ENCODE peak calls at places on chromosomes 12 and 14, in seven cellular contexts. B is heart right ventricle, R is dorsolateral prefrontal cortex, V is prostate gland, U is AG04450, J is esophagus muscularis mucosa, A is tibial artery. E is an unnamed sample.
A peak's percentile ranks its signal among the peaks of the same experiment; 100 is the strongest.

GRCh38 chr12:1581973-1582708 is 12.2 kb downstream of the FBXL14 start:
- DNase-seq in A (no peak), J (no peak), U (no peak), R (no peak), V (no peak), B (no peak), E (no peak)

GRCh38 chr12:131375261-131375971 is 335.5 kb upstream of the SFSWAP start:
- DNase-seq in B (no peak), V (no peak), A (no peak), U (no peak), J (no peak), R (no peak), E (no peak)

GRCh38 chr14:59254911-59255545 is 66.6 kb downstream of the DAAM1 start:
- DNase-seq in J (no peak), A (peak; percentile 77), B (peak; percentile 58), R (no peak), U (no peak), V (no peak), E (no peak)

GRCh38 chr14:68932219-68932618 is 46.9 kb downstream of the ACTN1 start:
- DNase-seq in U (peak; percentile 59), B (no peak), J (no peak), A (no peak), R (no peak), V (no peak), E (no peak)

GRCh38 chr12:16389594-16389993 is 42.1 kb downstream of the MGST1 start:
- DNase-seq in U (peak; percentile 59), J (no peak), V (no peak), R (no peak), B (no peak), A (no peak), E (peak; percentile 28)

GRCh38 chr12:76921891-76922664 is 43.3 kb upstream of the CSRP2 start:
- DNase-seq in R (no peak), V (no peak), J (no peak), A (no peak), B (no peak), U (no peak), E (no peak)

GRCh38 chr12:13443498-13443897 is 247.0 kb downstream of the EMP1 start:
- DNase-seq in A (peak; percentile 56), R (no peak), J (peak; percentile 90), U (no peak), B (peak; percentile 52), V (no peak), E (no peak)

GRCh38 chr14:98138666-98139065 is 1133.3 kb downstream of the BCL11B start:
- DNase-seq in R (no peak), B (no peak), U (no peak), J (peak; percentile 24), A (no peak), V (peak; percentile 41), E (no peak)

GRCh38 chr14:76844223-76844622 is 18.0 kb downstream of the LRRC74A start:
- DNase-seq in B (peak; percentile 88), U (no peak), R (no peak), A (peak; percentile 62), V (no peak), J (no peak), E (no peak)

GRCh38 chr14:74508292-74508731 is 14.7 kb downstream of the ISCA2 start:
- DNase-seq in B (no peak), A (peak; percentile 18), J (no peak), R (no peak), V (no peak), U (no peak), E (no peak)

GRCh38 chr12:19239046-19239445 is 109.5 kb downstream of the PLEKHA5 start:
- DNase-seq in B (no peak), V (no peak), U (no peak), A (no peak), J (no peak), R (no peak), E (no peak)

GRCh38 chr12:19236656-19237055 is 107.1 kb downstream of the PLEKHA5 start:
- DNase-seq in V (no peak), B (peak; percentile 16), R (no peak), A (no peak), J (no peak), U (no peak), E (no peak)

GRCh38 chr12:19238520-19238919 is 109.0 kb downstream of the PLEKHA5 start:
- DNase-seq in V (no peak), B (no peak), J (no peak), U (no peak), A (no peak), R (no peak), E (no peak)

GRCh38 chr12:19234171-19234704 is 104.7 kb downstream of the PLEKHA5 start:
- DNase-seq in U (no peak), B (no peak), J (no peak), R (no peak), A (no peak), V (no peak), E (no peak)

GRCh38 chr12:19234991-19235876 is 105.7 kb downstream of the PLEKHA5 start:
- DNase-seq in A (no peak), J (no peak), V (no peak), B (no peak), R (no peak), U (no peak), E (no peak)
- H3K27ac ChIP-seq in A (peak overlapping the region; percentile 70), J (peak overlapping the region; percentile 54), V (no peak overlapping the region), B (peak overlapping the region; percentile 83), R (no peak overlapping the region), U (no peak overlapping the region), E (no peak overlapping the region)

DNA sequence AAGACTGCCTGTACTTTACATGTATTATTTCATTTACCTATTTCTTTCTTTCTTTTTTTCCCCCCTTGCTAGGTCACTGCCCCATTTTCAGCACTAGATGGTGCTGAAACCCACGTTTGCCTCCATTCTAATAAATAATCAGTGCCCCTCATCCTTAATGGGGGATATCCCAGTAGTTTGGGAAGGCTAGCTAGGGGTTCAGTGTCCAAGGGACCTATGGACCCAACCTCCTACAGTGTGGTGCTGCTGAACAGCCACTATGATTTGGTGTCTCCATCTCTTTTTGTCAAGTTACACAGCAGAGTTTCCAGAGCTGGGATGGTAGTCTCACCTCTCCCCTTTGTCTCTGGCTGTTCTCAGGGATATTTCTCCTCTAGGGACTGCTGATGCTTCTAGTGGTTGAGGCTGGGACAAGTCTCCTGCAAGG is 6.5 kb upstream of the HCFC2 start:
- DNase-seq in A (no peak), B (no peak), J (no peak), U (no peak), R (no peak), V (no peak), E (peak; percentile 25)
- TF ChIP-seq CTCF in A (peak; percentile 47), B (no peak), J (peak; percentile 53), U (peak; percentile 73), R (peak; percentile 44), V (peak; percentile 35), E (peak; percentile 41)

GRCh38 chr14:99253890-99254289 is 18.1 kb downstream of the BCL11B start:
- DNase-seq in J (no peak), B (no peak), V (no peak), U (no peak), A (no peak), R (no peak), E (no peak)
- H3K27ac ChIP-seq in J (no peak overlapping the region), B (no peak overlapping the region), V (no peak overlapping the region), U (no peak overlapping the region), A (no peak overlapping the region), R (no peak overlapping the region), E (no peak overlapping the region)

GRCh38 chr12:52952082-52952801 is 3.3 kb downstream of the KRT18 start:
- DNase-seq in U (no peak), J (no peak), V (peak; percentile 63), R (no peak), A (no peak), B (no peak), E (no peak)
- TF ChIP-seq CTCF in U (no peak), J (no peak), V (peak; percentile 45), R (no peak), A (no peak), B (no peak), E (no peak)

GRCh38 chr12:56040963-56041578 is 647 bp upstream of the RPS26 start:
- DNase-seq in J (no peak), U (no peak), B (no peak), R (no peak), A (no peak), V (no peak), E (no peak)
- H3K27ac ChIP-seq in J (peak overlapping the region; percentile 88), U (peak overlapping the region; percentile 61), B (peak overlapping the region; percentile 92), R (peak overlapping the region; percentile 90), A (peak overlapping the region; percentile 87), V (peak overlapping the region; percentile 94), E (peak overlapping the region; percentile 83)